ENCODE peak calls at places on chromosomes 13 and 19, in five cellular contexts. O is OCI-LY7, H is WTC11, G is neural crest cell, N is body of pancreas. D is an unnamed sample.

GRCh38 chr13:75913925-75914324 is 277.8 kb downstream of the LMO7 start:
- DNase-seq in O (no peak), H (no peak), G (no peak), N (no peak), D (no peak)

GRCh38 chr19:53082929-53083328 is 20.3 kb downstream of the ZNF160 start:
- DNase-seq in O (no peak), H (no peak), G (no peak), N (no peak), D (no peak)

GRCh38 chr19:7737215-7737614 is 5.3 kb upstream of the CLEC4G start:
- DNase-seq in O (no peak), H (no peak), G (no peak), N (no peak), D (no peak)

GRCh38 chr19:12786149-12786870 is 5.0 kb upstream of the JUNB start:
- DNase-seq in O (no peak), H (no peak), G (no peak), N (peak; percentile 89), D (no peak)

GRCh38 chr19:37251308-37252229 is 33.6 kb downstream of the ZNF383 start:
- DNase-seq in O (no peak), H (no peak), G (no peak), N (peak; percentile 68), D (peak; percentile 78)

GRCh38 chr19:17496337-17496997 is 15.0 kb upstream of the PGLS start:
- DNase-seq in O (peak; percentile 92), H (peak; percentile 90), G (peak; percentile 66), N (peak; percentile 71), D (peak; percentile 77)

GRCh38 chr13:27583645-27584044 is 36.7 kb downstream of the LNX2 start:
- DNase-seq in O (no peak), H (no peak), G (no peak), N (no peak), D (no peak)

GRCh38 chr19:13747098-13747453 is 17.2 kb upstream of the MRI1 start:
- DNase-seq in O (no peak), H (no peak), G (no peak), N (no peak), D (no peak)

GRCh38 chr19:1855040-1855827 is 7.0 kb upstream of the REXO1 start:
- DNase-seq in O (peak; percentile 82), H (peak; percentile 93), G (peak; percentile 58), N (peak; percentile 67), D (peak; percentile 98)

GRCh38 chr19:45972081-45972943 is 1.4 kb downstream of the NOVA2 start:
- DNase-seq in O (no peak), H (no peak), G (no peak), N (no peak), D (no peak)

GRCh38 chr19:13817615-13818371 is 22.6 kb downstream of the ZSWIM4 start:
- DNase-seq in O (no peak), H (peak; percentile 97), G (peak; percentile 50), N (peak; percentile 86), D (no peak)

GRCh38 chr13:77330009-77330471 is 3.1 kb upstream of the MYCBP2 start:
- DNase-seq in O (peak; percentile 69), H (no peak), G (no peak), N (no peak), D (no peak)

GRCh38 chr19:23415561-23416191 is 20.4 kb upstream of the ZNF91 start:
- DNase-seq in O (no peak), H (peak; percentile 90), G (peak; percentile 61), N (no peak), D (peak; percentile 46)

GRCh38 chr19:47109541-47110375 is 3.8 kb downstream of the ZC3H4 start:
- DNase-seq in O (peak; percentile 56), H (no peak), G (peak; percentile 31), N (no peak), D (no peak)

GRCh38 chr13:73837147-73837546 is 297.1 kb downstream of the KLF12 start:
- DNase-seq in O (no peak), H (no peak), G (no peak), N (no peak), D (no peak)

GRCh38 chr19:32097620-32098019 is 247.8 kb upstream of the ZNF507 start:
- DNase-seq in O (no peak), H (no peak), G (no peak), N (no peak), D (no peak)

GRCh38 chr13:99974939-99975561 is 3.5 kb upstream of the ZIC5 start:
- DNase-seq in O (no peak), H (peak; percentile 53), G (no peak), N (no peak), D (no peak)

GRCh38 chr13:92355213-92355612 is 871.4 kb upstream of the GPC6 start:
- DNase-seq in O (peak; percentile 30), H (peak; percentile 42), G (no peak), N (no peak), D (no peak)
- TF ChIP-seq CTCF in O (no peak), H (no peak), G (peak; percentile 28), N (no peak), D (peak; percentile 47)

DNA sequence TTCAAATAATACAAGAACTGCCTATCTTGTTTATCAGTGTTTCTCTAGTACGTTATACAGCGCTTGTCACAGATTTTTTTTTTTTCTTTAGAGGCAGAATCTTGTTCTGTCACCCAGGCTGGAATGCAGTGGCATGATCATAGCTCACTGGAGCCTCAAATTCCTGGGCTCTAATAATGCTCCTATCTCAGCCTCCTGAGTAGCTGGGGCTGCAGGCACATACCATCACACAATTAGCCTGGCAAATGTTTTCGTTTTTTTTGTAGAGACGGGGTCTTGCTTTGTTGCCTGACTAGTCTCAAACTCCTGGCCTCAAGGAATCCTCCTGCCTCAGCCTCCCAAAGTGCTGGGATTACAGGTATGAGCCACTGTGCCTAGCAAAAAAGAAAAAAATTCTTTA is 66.0 kb upstream of the FREM2 start:
- DNase-seq in O (no peak), H (no peak), G (no peak), N (no peak), D (no peak)
- TF ChIP-seq CTCF in O (no peak), H (no peak), G (no peak), N (no peak), D (no peak)

DNA sequence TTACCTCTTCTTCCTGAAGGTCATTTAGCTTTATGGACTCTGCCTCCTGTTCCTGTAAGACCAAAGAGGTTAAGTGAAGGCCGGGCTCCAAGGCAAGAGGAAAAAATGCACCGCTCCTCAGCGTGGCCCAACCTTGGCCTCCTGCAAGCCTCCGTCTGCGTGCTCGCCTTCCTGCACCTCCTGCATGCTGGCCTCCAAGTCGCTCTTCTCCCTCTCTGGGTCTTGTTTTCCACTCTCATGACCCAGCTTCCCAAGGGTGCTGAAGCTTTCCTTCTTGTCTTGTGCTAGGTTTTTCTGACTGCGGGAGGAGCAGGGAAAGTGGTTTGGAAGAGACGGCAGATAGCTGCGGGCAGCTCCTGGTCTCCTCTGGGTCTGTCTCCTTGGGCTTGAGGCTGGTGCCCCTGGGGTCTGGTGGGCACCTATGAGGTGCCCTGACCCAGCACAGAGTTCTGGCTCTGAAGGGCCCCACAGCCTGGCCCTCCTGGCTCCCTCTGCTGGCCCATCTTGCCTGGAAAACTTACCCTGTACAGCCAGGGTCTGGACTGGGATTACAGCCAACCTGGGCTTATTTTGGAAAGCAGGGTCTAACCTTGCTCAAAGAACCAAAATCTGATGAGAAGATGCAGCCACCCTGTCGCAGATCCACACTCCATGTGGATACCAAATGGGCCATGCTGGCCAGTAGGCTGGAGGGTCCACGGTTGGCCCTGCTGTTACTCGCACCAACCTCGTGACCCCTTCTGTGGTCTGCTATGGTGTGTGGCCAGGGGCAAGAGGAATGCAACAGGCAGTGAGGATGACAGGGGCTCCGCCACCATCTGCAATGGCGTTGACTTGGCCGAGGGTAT is 5.2 kb downstream of the C13orf46 start:
- DNase-seq in O (no peak), H (no peak), G (no peak), N (no peak), D (no peak)
- TF ChIP-seq CTCF in O (no peak), H (no peak), G (no peak), N (no peak), D (no peak)

DNA sequence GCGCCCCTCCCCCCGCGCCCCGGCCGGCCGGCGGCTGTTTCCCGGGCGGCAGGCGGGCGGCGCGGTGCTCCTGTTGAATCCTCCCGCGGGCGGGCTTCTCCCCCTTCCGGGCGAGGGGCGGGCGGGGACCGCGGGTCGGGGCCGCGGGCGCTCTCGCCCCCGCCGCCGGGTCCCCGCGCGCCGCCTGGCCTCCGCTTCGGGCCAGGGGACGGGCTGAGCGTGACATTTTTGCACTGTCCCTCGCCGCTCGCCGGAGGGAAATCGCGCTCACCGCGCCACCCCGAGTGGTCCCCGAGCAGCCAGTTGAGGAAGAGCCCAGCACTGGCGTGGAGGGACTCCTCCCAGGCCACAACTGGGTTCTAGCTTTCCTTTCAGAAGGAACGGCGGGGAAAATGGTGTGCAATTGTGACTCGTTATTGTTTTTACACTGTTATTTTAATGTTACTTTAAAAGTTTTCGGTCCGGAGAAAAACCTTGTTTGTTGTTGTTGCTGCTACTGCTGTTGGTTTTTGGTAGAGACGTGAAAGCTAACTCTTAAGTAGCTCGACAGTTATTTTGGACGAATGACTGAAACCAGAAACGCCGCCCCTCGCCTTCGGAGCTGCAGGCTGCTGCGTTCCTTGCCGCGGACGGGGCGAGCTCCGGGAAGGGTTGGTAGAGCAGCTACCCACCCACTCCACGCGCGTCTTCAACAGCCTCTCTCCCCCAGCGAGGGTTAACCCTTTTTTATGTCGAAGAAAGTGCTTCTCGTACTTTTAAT is 942 bp downstream of the PDS5B start:
- DNase-seq in O (peak; percentile 81), H (peak; percentile 70), G (peak; percentile 59), N (peak; percentile 70), D (no peak)
- TF ChIP-seq CTCF in O (no peak), H (no peak), G (no peak), N (no peak), D (no peak)

DNA sequence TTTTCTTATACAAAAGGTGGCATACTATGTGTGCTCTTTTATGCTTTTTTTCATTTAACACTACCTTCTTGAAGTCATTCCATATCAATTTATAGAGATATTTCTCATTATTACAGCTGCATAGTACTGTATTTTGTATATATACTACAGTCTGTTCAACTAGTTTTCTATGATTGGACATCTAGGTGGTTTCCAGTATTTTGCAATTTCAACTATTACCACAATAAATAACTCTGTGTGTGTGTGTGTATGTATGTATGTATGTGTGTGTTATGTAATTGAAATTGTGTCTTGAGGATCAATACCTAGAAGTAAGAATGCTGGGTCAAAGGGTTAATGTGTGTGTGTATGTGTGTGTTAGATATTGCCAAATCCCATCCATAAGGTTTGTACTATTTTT is 7.0 kb downstream of the LPAR6 start:
- DNase-seq in O (no peak), H (no peak), G (no peak), N (no peak), D (no peak)
- TF ChIP-seq CTCF in O (no peak), H (no peak), G (no peak), N (no peak), D (no peak)

DNA sequence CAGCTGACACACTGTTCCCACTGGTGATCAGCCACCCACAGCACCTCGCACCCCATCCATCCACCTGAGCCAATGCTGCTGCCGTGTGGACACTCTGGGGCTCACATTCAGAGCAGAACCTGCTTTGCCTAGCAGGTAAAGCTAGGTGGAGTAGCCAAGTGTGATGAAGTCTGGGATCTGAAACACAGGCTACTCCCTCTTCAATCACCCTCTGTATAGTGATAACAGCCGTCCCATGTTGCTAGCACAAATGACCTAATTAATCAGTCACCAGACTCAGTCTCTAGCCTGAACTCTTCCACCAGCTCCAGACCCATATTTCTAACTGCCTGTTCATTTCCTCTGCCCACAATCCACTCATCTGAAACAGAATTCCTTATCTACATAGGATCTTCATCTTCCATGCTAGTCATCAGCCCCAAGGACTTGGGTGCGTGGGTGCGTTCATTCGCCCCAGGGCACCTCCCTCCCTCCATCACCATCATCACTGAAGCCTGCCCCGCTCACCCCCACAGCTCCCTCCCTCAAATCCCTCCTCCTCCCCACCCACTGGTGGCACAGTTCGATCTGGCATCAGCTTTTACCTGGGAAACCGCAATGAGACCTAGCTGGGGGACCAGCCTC is 19.8 kb downstream of the STK24 start:
- DNase-seq in O (no peak), H (no peak), G (no peak), N (no peak), D (no peak)
- TF ChIP-seq CTCF in O (no peak), H (no peak), G (no peak), N (peak; percentile 12), D (no peak)

GRCh38 chr13:94800423-94800822 is 88.1 kb upstream of the SOX21 start:
- DNase-seq in O (no peak), H (no peak), G (no peak), N (no peak), D (no peak)
- TF ChIP-seq CTCF in O (no peak), H (no peak), G (no peak), N (no peak), D (no peak)

D was measured in D721Med.